ENCODE peak calls at places on chromosomes 2 and 18, in seven cellular contexts. One of them, this sample, is unnamed. For H3K36me3, the result is how much of the 10 kb centered on the place peaks cover.

GRCh38 chr18:60534539-60534938 is 162.0 kb upstream of the MC4R start:
- DNase-seq in colonic mucosa: no peak
- DNase-seq in mucosa of descending colon: no peak
- DNase-seq in fibroblast of lung: peak
- DNase-seq in hepatocyte: no peak
- DNase-seq in right lobe of liver: no peak
- DNase-seq in GM23338: no peak
- DNase-seq in this sample: peak

GRCh38 chr2:88450186-88450585 is 2.3 kb downstream of the FOXI3 start:
- DNase-seq in right lobe of liver: no peak
- DNase-seq in GM23338: no peak
- DNase-seq in fibroblast of lung: no peak
- DNase-seq in colonic mucosa: no peak
- DNase-seq in hepatocyte: no peak
- DNase-seq in mucosa of descending colon: no peak
- DNase-seq in this sample: no peak

GRCh38 chr2:43293744-43294695 is 67.6 kb upstream of the ZFP36L2 start:
- DNase-seq in GM23338: no peak
- DNase-seq in fibroblast of lung: peak
- DNase-seq in right lobe of liver: no peak
- DNase-seq in hepatocyte: peak
- DNase-seq in colonic mucosa: peak
- DNase-seq in mucosa of descending colon: peak
- DNase-seq in this sample: peak

GRCh38 chr2:85185431-85185940 is 52.3 kb downstream of the TCF7L1 start:
- DNase-seq in colonic mucosa: no peak
- DNase-seq in hepatocyte: no peak
- DNase-seq in mucosa of descending colon: no peak
- DNase-seq in right lobe of liver: no peak
- DNase-seq in fibroblast of lung: no peak
- DNase-seq in GM23338: no peak
- DNase-seq in this sample: no peak

GRCh38 chr2:168929031-168929430 is 27.9 kb downstream of the G6PC2 start:
- DNase-seq in GM23338: no peak
- DNase-seq in fibroblast of lung: no peak
- DNase-seq in right lobe of liver: no peak
- DNase-seq in mucosa of descending colon: no peak
- DNase-seq in hepatocyte: no peak
- DNase-seq in colonic mucosa: no peak
- DNase-seq in this sample: no peak

GRCh38 chr2:47076126-47076506 is 79.0 kb downstream of the STPG4 start:
- DNase-seq in hepatocyte: no peak
- DNase-seq in colonic mucosa: no peak
- DNase-seq in fibroblast of lung: no peak
- DNase-seq in mucosa of descending colon: no peak
- DNase-seq in right lobe of liver: no peak
- DNase-seq in GM23338: no peak
- DNase-seq in this sample: no peak

GRCh38 chr18:9738266-9738969 is 30.3 kb downstream of the RAB31 start:
- DNase-seq in mucosa of descending colon: no peak
- DNase-seq in colonic mucosa: no peak
- DNase-seq in fibroblast of lung: no peak
- DNase-seq in hepatocyte: no peak
- DNase-seq in GM23338: no peak
- DNase-seq in right lobe of liver: no peak
- DNase-seq in this sample: no peak

GRCh38 chr2:28469304-28469703 is 26.6 kb upstream of the PLB1 start:
- DNase-seq in fibroblast of lung: peak
- DNase-seq in hepatocyte: no peak
- DNase-seq in GM23338: no peak
- DNase-seq in right lobe of liver: no peak
- DNase-seq in colonic mucosa: no peak
- DNase-seq in mucosa of descending colon: no peak
- DNase-seq in this sample: no peak

GRCh38 chr2:64457518-64457917 is 3.6 kb downstream of the LGALSL start:
- DNase-seq in hepatocyte: no peak
- DNase-seq in right lobe of liver: no peak
- DNase-seq in GM23338: no peak
- DNase-seq in fibroblast of lung: no peak
- DNase-seq in mucosa of descending colon: no peak
- DNase-seq in colonic mucosa: no peak
- DNase-seq in this sample: no peak

GRCh38 chr2:215728504-215729065 is 284.8 kb downstream of the MREG start:
- DNase-seq in colonic mucosa: no peak
- DNase-seq in hepatocyte: no peak
- DNase-seq in GM23338: no peak
- DNase-seq in fibroblast of lung: peak
- DNase-seq in mucosa of descending colon: no peak
- DNase-seq in right lobe of liver: no peak
- DNase-seq in this sample: no peak

GRCh38 chr2:158953926-158954763 is 14.3 kb upstream of the TANC1 start:
- DNase-seq in colonic mucosa: peak
- DNase-seq in fibroblast of lung: peak
- DNase-seq in right lobe of liver: peak
- DNase-seq in GM23338: no peak
- DNase-seq in hepatocyte: peak
- DNase-seq in mucosa of descending colon: peak
- DNase-seq in this sample: peak

GRCh38 chr2:115083216-115083615 is 640.8 kb downstream of the DPP10 start:
- DNase-seq in hepatocyte: peak
- DNase-seq in fibroblast of lung: no peak
- DNase-seq in colonic mucosa: no peak
- DNase-seq in mucosa of descending colon: peak
- DNase-seq in GM23338: peak
- DNase-seq in right lobe of liver: no peak
- DNase-seq in this sample: no peak

GRCh38 chr2:207970138-207970824 is 55.0 kb downstream of the PLEKHM3 start:
- DNase-seq in fibroblast of lung: no peak
- DNase-seq in hepatocyte: no peak
- DNase-seq in GM23338: peak
- DNase-seq in right lobe of liver: no peak
- DNase-seq in colonic mucosa: no peak
- DNase-seq in mucosa of descending colon: no peak
- DNase-seq in this sample: no peak

GRCh38 chr2:9554841-9555337 is 741 bp downstream of the ADAM17 start:
- DNase-seq in mucosa of descending colon: peak
- DNase-seq in right lobe of liver: no peak
- DNase-seq in hepatocyte: peak
- DNase-seq in fibroblast of lung: peak
- DNase-seq in colonic mucosa: peak
- DNase-seq in GM23338: peak
- DNase-seq in this sample: no peak

GRCh38 chr2:123808243-123808642 is 216.8 kb upstream of the CNTNAP5 start:
- DNase-seq in mucosa of descending colon: no peak
- DNase-seq in fibroblast of lung: no peak
- DNase-seq in colonic mucosa: no peak
- DNase-seq in GM23338: peak
- DNase-seq in hepatocyte: no peak
- DNase-seq in right lobe of liver: no peak
- DNase-seq in this sample: no peak

GRCh38 chr2:214628091-214628490 is 181.4 kb downstream of the BARD1 start:
- DNase-seq in right lobe of liver: no peak
- DNase-seq in GM23338: no peak
- DNase-seq in mucosa of descending colon: no peak
- DNase-seq in colonic mucosa: no peak
- DNase-seq in fibroblast of lung: no peak
- DNase-seq in hepatocyte: no peak
- DNase-seq in this sample: no peak

GRCh38 chr2:120647487-120647886 is 88.2 kb upstream of the GLI2 start:
- DNase-seq in colonic mucosa: no peak
- DNase-seq in mucosa of descending colon: no peak
- DNase-seq in fibroblast of lung: peak
- DNase-seq in GM23338: no peak
- DNase-seq in hepatocyte: no peak
- DNase-seq in right lobe of liver: no peak
- DNase-seq in this sample: peak

GRCh38 chr2:75287624-75288313 is 88.4 kb upstream of the TACR1 start:
- DNase-seq in colonic mucosa: no peak
- DNase-seq in mucosa of descending colon: no peak
- DNase-seq in hepatocyte: no peak
- DNase-seq in right lobe of liver: no peak
- DNase-seq in fibroblast of lung: no peak
- DNase-seq in GM23338: no peak
- DNase-seq in this sample: no peak

GRCh38 chr2:98821629-98822135 is 90.8 kb upstream of the MGAT4A start:
- DNase-seq in fibroblast of lung: no peak
- DNase-seq in colonic mucosa: no peak
- DNase-seq in mucosa of descending colon: no peak
- DNase-seq in right lobe of liver: no peak
- DNase-seq in GM23338: no peak
- DNase-seq in hepatocyte: no peak
- DNase-seq in this sample: no peak

GRCh38 chr2:98825043-98825350 is 94.1 kb upstream of the MGAT4A start:
- DNase-seq in hepatocyte: no peak
- DNase-seq in mucosa of descending colon: no peak
- DNase-seq in fibroblast of lung: no peak
- DNase-seq in GM23338: no peak
- DNase-seq in right lobe of liver: no peak
- DNase-seq in colonic mucosa: no peak
- DNase-seq in this sample: no peak

GRCh38 chr2:98823196-98824166 is 92.5 kb upstream of the MGAT4A start:
- DNase-seq in colonic mucosa: no peak
- DNase-seq in mucosa of descending colon: no peak
- DNase-seq in hepatocyte: no peak
- DNase-seq in GM23338: peak
- DNase-seq in fibroblast of lung: no peak
- DNase-seq in right lobe of liver: no peak
- DNase-seq in this sample: no peak

GRCh38 chr2:98824256-98825042 is 93.5 kb upstream of the MGAT4A start:
- DNase-seq in mucosa of descending colon: no peak
- DNase-seq in colonic mucosa: no peak
- DNase-seq in fibroblast of lung: no peak
- DNase-seq in right lobe of liver: no peak
- DNase-seq in GM23338: no peak
- DNase-seq in hepatocyte: no peak
- DNase-seq in this sample: no peak

DNA sequence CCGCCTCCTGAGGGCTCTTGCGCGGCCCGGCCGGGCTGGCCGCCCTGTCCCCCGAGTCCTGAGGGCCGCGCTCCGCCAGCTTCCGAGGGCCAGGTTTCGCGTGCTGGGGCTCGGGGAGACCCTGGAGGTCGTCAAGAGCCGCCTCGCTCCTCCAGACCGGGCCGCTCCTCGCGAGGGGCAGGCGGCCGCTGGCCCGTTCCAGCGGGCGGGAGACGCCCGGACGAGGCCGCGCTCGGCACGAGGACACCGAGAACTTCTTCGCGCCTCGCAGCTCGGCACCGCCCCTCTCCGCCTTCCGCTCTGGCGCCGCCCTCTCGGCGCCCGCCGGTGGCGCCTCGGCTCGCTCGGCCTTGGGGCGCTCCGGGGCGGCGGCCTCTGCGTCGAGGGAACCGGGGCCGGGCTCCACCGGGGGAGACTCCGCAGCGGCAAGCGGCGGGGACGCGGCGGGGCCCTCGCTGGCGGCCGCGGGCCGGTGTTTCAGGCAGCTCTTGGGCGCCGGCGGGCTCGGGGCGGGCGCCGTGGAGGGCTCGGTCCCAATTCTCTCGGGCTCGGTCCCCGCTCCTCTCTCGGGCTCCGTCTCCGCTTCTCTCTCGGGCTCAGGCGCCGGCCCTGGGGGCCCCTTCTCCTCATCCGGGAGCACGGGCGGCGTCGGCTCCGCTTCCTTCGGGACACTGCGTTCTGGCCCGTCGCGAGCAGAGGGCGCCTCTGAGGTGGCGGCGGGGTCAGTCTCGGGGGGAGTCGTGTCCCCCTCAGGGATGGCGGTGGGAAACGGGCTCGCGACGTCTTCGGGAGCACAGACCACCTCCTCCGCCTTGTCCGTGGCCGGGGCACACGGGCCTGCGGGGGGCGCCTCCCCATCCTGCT is 91.6 kb upstream of the MGAT4A start:
- DNase-seq in hepatocyte: peak
- DNase-seq in GM23338: peak
- DNase-seq in right lobe of liver: peak
- DNase-seq in fibroblast of lung: no peak
- DNase-seq in colonic mucosa: no peak
- DNase-seq in mucosa of descending colon: no peak
- DNase-seq in this sample: no peak
- TF ChIP-seq CTCF in hepatocyte: peak
- TF ChIP-seq CTCF in GM23338: peak
- TF ChIP-seq CTCF in right lobe of liver: no peak
- TF ChIP-seq CTCF in fibroblast of lung: no peak
- TF ChIP-seq CTCF in colonic mucosa: no peak
- TF ChIP-seq CTCF in mucosa of descending colon: no peak
- TF ChIP-seq CTCF in this sample: peak

GRCh38 chr2:20451761-20452499 is 5.1 kb downstream of the RHOB start:
- DNase-seq in mucosa of descending colon: no peak
- DNase-seq in hepatocyte: no peak
- DNase-seq in right lobe of liver: no peak
- DNase-seq in colonic mucosa: no peak
- DNase-seq in GM23338: no peak
- DNase-seq in fibroblast of lung: no peak
- DNase-seq in this sample: no peak
- H3K36me3 ChIP-seq in mucosa of descending colon: under half
- H3K36me3 ChIP-seq in hepatocyte: under half
- H3K36me3 ChIP-seq in right lobe of liver: under half
- H3K36me3 ChIP-seq in colonic mucosa: under half
- H3K36me3 ChIP-seq in GM23338: under half
- H3K36me3 ChIP-seq in fibroblast of lung: under half
- H3K36me3 ChIP-seq in this sample: under half

GRCh38 chr2:55268288-55268906 is 634 bp downstream of the MTIF2 start:
- DNase-seq in GM23338: peak
- DNase-seq in hepatocyte: no peak
- DNase-seq in fibroblast of lung: peak
- DNase-seq in right lobe of liver: no peak
- DNase-seq in colonic mucosa: no peak
- DNase-seq in mucosa of descending colon: peak
- DNase-seq in this sample: no peak

DNA sequence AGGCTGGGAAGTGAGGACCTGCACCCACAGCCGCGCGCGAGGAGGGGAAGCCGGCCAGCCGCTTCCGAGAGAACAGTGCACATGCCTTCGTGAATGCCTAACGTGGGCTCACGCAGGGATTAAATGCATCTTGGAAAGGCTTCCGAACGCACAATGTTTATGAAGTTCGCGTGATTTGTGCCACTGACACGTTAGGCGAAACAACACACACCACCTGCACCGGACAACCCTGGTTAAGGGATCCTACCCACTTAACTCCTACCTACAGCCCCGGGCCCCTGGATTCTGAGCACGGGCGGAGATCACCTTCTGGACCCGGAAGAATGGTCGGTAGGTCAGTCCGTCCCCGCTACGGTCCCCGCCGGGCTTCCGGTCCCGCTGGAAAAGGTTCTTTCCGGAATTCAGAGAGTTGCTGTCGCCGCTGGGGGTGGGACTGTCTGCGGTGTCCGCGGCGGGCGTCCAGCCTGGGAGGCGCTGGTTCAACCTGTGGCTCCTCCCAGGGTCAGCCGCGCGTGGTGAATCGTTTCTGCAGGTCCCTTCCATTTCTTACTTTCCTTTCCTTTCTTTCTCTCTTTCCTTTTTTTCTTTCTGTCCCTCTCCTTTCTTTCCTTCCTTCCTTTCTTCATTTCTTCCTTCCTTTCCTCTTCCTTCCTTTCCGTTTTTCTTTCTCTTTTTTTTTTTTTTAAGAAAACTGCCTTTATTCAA is at the start of gene MTIF2:
- DNase-seq in fibroblast of lung: peak
- DNase-seq in colonic mucosa: peak
- DNase-seq in mucosa of descending colon: peak
- DNase-seq in GM23338: peak
- DNase-seq in right lobe of liver: peak
- DNase-seq in hepatocyte: peak
- DNase-seq in this sample: peak
- TF ChIP-seq CTCF in fibroblast of lung: no peak
- TF ChIP-seq CTCF in colonic mucosa: no peak
- TF ChIP-seq CTCF in mucosa of descending colon: no peak
- TF ChIP-seq CTCF in GM23338: no peak
- TF ChIP-seq CTCF in right lobe of liver: peak
- TF ChIP-seq CTCF in hepatocyte: no peak
- TF ChIP-seq CTCF in this sample: peak

GRCh38 chr2:27370026-27370815 is at the start of the genes EIF2B4 and SNX17:
- DNase-seq in colonic mucosa: peak
- DNase-seq in right lobe of liver: peak
- DNase-seq in hepatocyte: peak
- DNase-seq in GM23338: peak
- DNase-seq in fibroblast of lung: peak
- DNase-seq in mucosa of descending colon: peak
- DNase-seq in this sample: peak
- H3K36me3 ChIP-seq in colonic mucosa: under half
- H3K36me3 ChIP-seq in right lobe of liver: under half
- H3K36me3 ChIP-seq in hepatocyte: under half
- H3K36me3 ChIP-seq in GM23338: under half
- H3K36me3 ChIP-seq in fibroblast of lung: under half
- H3K36me3 ChIP-seq in mucosa of descending colon: under half
- H3K36me3 ChIP-seq in this sample: under half